ENCODE peak calls at places on chromosomes 12 and 14, in nine cellular contexts. M is amniotic stem cell; O is stimulated activated CD8-positive, alpha-beta memory T cell treated with anti-CD3 and anti-CD28 coated beads, Interleukin-12 subunit alpha, Interleukin-12 subunit beta, amount 100 ng/mL, for 4 hours; P is A549; B is IMR-90; V is A172; S is ovary; H is esophagus squamous epithelium; Y is natural killer cell. W is an unnamed sample.

GRCh38 chr12:116389990-116390655 is 112.6 kb upstream of the MED13L start:
- DNase-seq in V (peak), B (peak), O (no peak), Y (no peak), M (peak), P (peak), H (no peak), S (peak), W (no peak)

GRCh38 chr12:130819248-130819576 is 19.8 kb downstream of the STX2 start:
- DNase-seq in S (no peak), O (no peak), B (no peak), V (no peak), H (no peak), Y (no peak), P (no peak), M (no peak), W (no peak)

GRCh38 chr12:48883305-48884171 is 17.9 kb upstream of the RND1 start:
- DNase-seq in S (no peak), Y (no peak), H (no peak), P (no peak), B (peak), O (no peak), M (no peak), V (no peak), W (no peak)

GRCh38 chr14:21825147-21825743 is 151.6 kb upstream of the OR4E1 start:
- DNase-seq in B (peak), P (peak), M (no peak), V (peak), H (no peak), S (no peak), O (no peak), Y (no peak), W (no peak)

GRCh38 chr12:51450333-51450732 is 25.7 kb downstream of the SLC4A8 start:
- DNase-seq in B (no peak), S (no peak), V (no peak), P (no peak), Y (no peak), O (no peak), M (no peak), H (no peak), W (no peak)

GRCh38 chr14:71070169-71070568 is 162.9 kb downstream of the PCNX1 start:
- DNase-seq in V (peak), P (no peak), M (no peak), O (no peak), Y (no peak), H (no peak), B (peak), S (no peak), W (no peak)

GRCh38 chr14:89640141-89640540 is 223.1 kb upstream of the FOXN3 start:
- DNase-seq in Y (no peak), P (no peak), S (no peak), B (peak), M (no peak), H (no peak), O (no peak), V (no peak), W (no peak)

GRCh38 chr12:40226652-40227051 is 1.9 kb downstream of the LRRK2 start:
- DNase-seq in Y (no peak), S (peak), H (no peak), V (peak), B (peak), O (no peak), P (peak), M (peak), W (no peak)

GRCh38 chr12:96136129-96136528 is 58.0 kb upstream of the ELK3 start:
- DNase-seq in S (no peak), V (peak), B (peak), M (no peak), H (no peak), O (no peak), Y (no peak), P (no peak), W (no peak)

GRCh38 chr12:116244001-116244400 is 33.5 kb downstream of the MED13L start:
- DNase-seq in M (no peak), B (peak), V (no peak), Y (no peak), O (no peak), P (no peak), H (no peak), S (no peak), W (no peak)

GRCh38 chr12:88206636-88207035 is 64.5 kb downstream of the TMTC3 start:
- DNase-seq in P (no peak), Y (no peak), V (no peak), B (peak), S (no peak), M (no peak), H (no peak), O (no peak), W (no peak)

GRCh38 chr12:3604750-3605638 is 114.0 kb downstream of the PRMT8 start:
- DNase-seq in O (no peak), V (peak), M (no peak), H (no peak), B (no peak), P (no peak), Y (no peak), S (peak), W (no peak)

W was measured in Panc1.